ENCODE peak calls at places on chromosome 21, in seven cellular contexts. One of them, this sample, is unnamed.

GRCh38 chr21:21064353-21064752 is 66.1 kb downstream of the NCAM2 start:
- DNase-seq in CD8-positive, alpha-beta T cell: no peak
- DNase-seq in gastrocnemius medialis: no peak
- DNase-seq in WTC11: no peak
- DNase-seq in GM13977: no peak
- DNase-seq in endodermal cell: no peak
- DNase-seq in pancreas: no peak
- DNase-seq in this sample: no peak

GRCh38 chr21:19853061-19853460 is 1145.1 kb upstream of the NCAM2 start:
- DNase-seq in CD8-positive, alpha-beta T cell: no peak
- DNase-seq in gastrocnemius medialis: no peak
- DNase-seq in WTC11: no peak
- DNase-seq in GM13977: no peak
- DNase-seq in endodermal cell: no peak
- DNase-seq in pancreas: peak
- DNase-seq in this sample: no peak

GRCh38 chr21:14982336-14982735 is 82.5 kb downstream of the NRIP1 start:
- DNase-seq in CD8-positive, alpha-beta T cell: no peak
- DNase-seq in gastrocnemius medialis: no peak
- DNase-seq in WTC11: no peak
- DNase-seq in GM13977: no peak
- DNase-seq in endodermal cell: no peak
- DNase-seq in pancreas: no peak
- DNase-seq in this sample: no peak

GRCh38 chr21:33228455-33228854 is 1.3 kb upstream of the IFNAR2 start:
- DNase-seq in CD8-positive, alpha-beta T cell: no peak
- DNase-seq in gastrocnemius medialis: no peak
- DNase-seq in WTC11: no peak
- DNase-seq in GM13977: no peak
- DNase-seq in endodermal cell: no peak
- DNase-seq in pancreas: no peak
- DNase-seq in this sample: no peak

GRCh38 chr21:36059823-36060158 is 535 bp downstream of the SETD4 start:
- DNase-seq in CD8-positive, alpha-beta T cell: no peak
- DNase-seq in gastrocnemius medialis: peak
- DNase-seq in WTC11: peak
- DNase-seq in GM13977: no peak
- DNase-seq in endodermal cell: no peak
- DNase-seq in pancreas: peak
- DNase-seq in this sample: no peak

GRCh38 chr21:38166214-38166547 is 90.6 kb upstream of the KCNJ15 start:
- DNase-seq in CD8-positive, alpha-beta T cell: no peak
- DNase-seq in gastrocnemius medialis: no peak
- DNase-seq in WTC11: no peak
- DNase-seq in GM13977: no peak
- DNase-seq in endodermal cell: no peak
- DNase-seq in pancreas: no peak
- DNase-seq in this sample: no peak

GRCh38 chr21:32207096-32207716 is 71.6 kb downstream of the MIS18A start:
- DNase-seq in CD8-positive, alpha-beta T cell: no peak
- DNase-seq in gastrocnemius medialis: no peak
- DNase-seq in WTC11: no peak
- DNase-seq in GM13977: no peak
- DNase-seq in endodermal cell: no peak
- DNase-seq in pancreas: no peak
- DNase-seq in this sample: no peak

GRCh38 chr21:40386301-40386911 is 460.6 kb downstream of the DSCAM start:
- DNase-seq in CD8-positive, alpha-beta T cell: no peak
- DNase-seq in gastrocnemius medialis: no peak
- DNase-seq in WTC11: peak
- DNase-seq in GM13977: no peak
- DNase-seq in endodermal cell: peak
- DNase-seq in pancreas: peak
- DNase-seq in this sample: peak

GRCh38 chr21:41141031-41141457 is 26.9 kb upstream of the BACE2 start:
- DNase-seq in CD8-positive, alpha-beta T cell: no peak
- DNase-seq in gastrocnemius medialis: no peak
- DNase-seq in WTC11: no peak
- DNase-seq in GM13977: no peak
- DNase-seq in endodermal cell: no peak
- DNase-seq in pancreas: no peak
- DNase-seq in this sample: peak

GRCh38 chr21:40140675-40141074 is 273.4 kb downstream of the PCP4 start:
- DNase-seq in CD8-positive, alpha-beta T cell: no peak
- DNase-seq in gastrocnemius medialis: no peak
- DNase-seq in WTC11: no peak
- DNase-seq in GM13977: no peak
- DNase-seq in endodermal cell: no peak
- DNase-seq in pancreas: no peak
- DNase-seq in this sample: no peak

GRCh38 chr21:17925000-17925610 is 105.9 kb upstream of the C21orf91 start:
- DNase-seq in CD8-positive, alpha-beta T cell: peak
- DNase-seq in gastrocnemius medialis: peak
- DNase-seq in WTC11: peak
- DNase-seq in GM13977: peak
- DNase-seq in endodermal cell: peak
- DNase-seq in pancreas: no peak
- DNase-seq in this sample: peak
- TF ChIP-seq CTCF in CD8-positive, alpha-beta T cell: peak
- TF ChIP-seq CTCF in gastrocnemius medialis: peak
- TF ChIP-seq CTCF in WTC11: peak
- TF ChIP-seq CTCF in GM13977: peak
- TF ChIP-seq CTCF in endodermal cell: peak
- TF ChIP-seq CTCF in pancreas: peak
- TF ChIP-seq CTCF in this sample: peak

GRCh38 chr21:28742527-28742926 is 250.2 kb downstream of the LTN1 start:
- DNase-seq in CD8-positive, alpha-beta T cell: no peak
- DNase-seq in gastrocnemius medialis: no peak
- DNase-seq in WTC11: no peak
- DNase-seq in GM13977: no peak
- DNase-seq in endodermal cell: no peak
- DNase-seq in pancreas: no peak
- DNase-seq in this sample: peak
- TF ChIP-seq CTCF in CD8-positive, alpha-beta T cell: no peak
- TF ChIP-seq CTCF in gastrocnemius medialis: no peak
- TF ChIP-seq CTCF in WTC11: no peak
- TF ChIP-seq CTCF in GM13977: no peak
- TF ChIP-seq CTCF in endodermal cell: peak
- TF ChIP-seq CTCF in pancreas: no peak
- TF ChIP-seq CTCF in this sample: no peak

GRCh38 chr21:42367379-42368165 is 1.2 kb upstream of the TFF1 start:
- DNase-seq in CD8-positive, alpha-beta T cell: no peak
- DNase-seq in gastrocnemius medialis: no peak
- DNase-seq in WTC11: no peak
- DNase-seq in GM13977: no peak
- DNase-seq in endodermal cell: no peak
- DNase-seq in pancreas: no peak
- DNase-seq in this sample: no peak

GRCh38 chr21:42373181-42373907 is 7.0 kb upstream of the TFF1 start:
- DNase-seq in CD8-positive, alpha-beta T cell: peak
- DNase-seq in gastrocnemius medialis: no peak
- DNase-seq in WTC11: no peak
- DNase-seq in GM13977: no peak
- DNase-seq in endodermal cell: no peak
- DNase-seq in pancreas: peak
- DNase-seq in this sample: no peak

GRCh38 chr21:42370894-42371654 is 4.7 kb upstream of the TFF1 start:
- DNase-seq in CD8-positive, alpha-beta T cell: no peak
- DNase-seq in gastrocnemius medialis: no peak
- DNase-seq in WTC11: no peak
- DNase-seq in GM13977: no peak
- DNase-seq in endodermal cell: no peak
- DNase-seq in pancreas: no peak
- DNase-seq in this sample: no peak

GRCh38 chr21:42366292-42367010 is at the start of gene TFF1:
- DNase-seq in CD8-positive, alpha-beta T cell: no peak
- DNase-seq in gastrocnemius medialis: no peak
- DNase-seq in WTC11: no peak
- DNase-seq in GM13977: no peak
- DNase-seq in endodermal cell: no peak
- DNase-seq in pancreas: no peak
- DNase-seq in this sample: no peak

DNA sequence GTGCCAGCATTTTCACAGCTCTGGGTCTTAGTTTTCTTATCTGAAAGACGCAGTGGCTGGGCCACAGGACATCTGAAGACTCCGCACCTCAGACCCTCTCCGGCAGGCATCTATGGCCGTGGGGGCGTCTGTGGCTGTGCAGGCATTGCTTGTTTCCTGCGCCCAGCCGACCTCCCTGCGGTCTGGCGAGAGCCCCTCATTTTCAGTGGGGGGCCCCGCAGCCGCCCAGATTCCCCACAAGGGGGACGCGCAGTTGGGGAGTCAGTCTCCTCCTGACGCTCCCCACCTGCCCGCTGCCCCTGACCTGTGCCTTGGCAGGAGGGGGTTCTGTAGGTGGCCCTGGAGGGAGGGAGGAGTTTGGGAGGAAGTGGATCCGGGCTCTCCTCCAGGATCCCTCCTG is 3.5 kb upstream of the TFF1 start:
- DNase-seq in CD8-positive, alpha-beta T cell: no peak
- DNase-seq in gastrocnemius medialis: no peak
- DNase-seq in WTC11: peak
- DNase-seq in GM13977: no peak
- DNase-seq in endodermal cell: no peak
- DNase-seq in pancreas: no peak
- DNase-seq in this sample: no peak
- TF ChIP-seq CTCF in CD8-positive, alpha-beta T cell: no peak
- TF ChIP-seq CTCF in gastrocnemius medialis: no peak
- TF ChIP-seq CTCF in WTC11: no peak
- TF ChIP-seq CTCF in GM13977: no peak
- TF ChIP-seq CTCF in endodermal cell: peak
- TF ChIP-seq CTCF in pancreas: no peak
- TF ChIP-seq CTCF in this sample: no peak

GRCh38 chr21:43361127-43361492 is 65.8 kb downstream of the SIK1 start:
- DNase-seq in CD8-positive, alpha-beta T cell: peak
- DNase-seq in gastrocnemius medialis: peak
- DNase-seq in WTC11: no peak
- DNase-seq in GM13977: no peak
- DNase-seq in endodermal cell: peak
- DNase-seq in pancreas: peak
- DNase-seq in this sample: no peak

GRCh38 chr21:43363506-43364260 is 63.2 kb downstream of the SIK1 start:
- DNase-seq in CD8-positive, alpha-beta T cell: no peak
- DNase-seq in gastrocnemius medialis: no peak
- DNase-seq in WTC11: no peak
- DNase-seq in GM13977: no peak
- DNase-seq in endodermal cell: no peak
- DNase-seq in pancreas: peak
- DNase-seq in this sample: no peak

GRCh38 chr21:43362928-43363314 is 64.0 kb downstream of the SIK1 start:
- DNase-seq in CD8-positive, alpha-beta T cell: no peak
- DNase-seq in gastrocnemius medialis: no peak
- DNase-seq in WTC11: no peak
- DNase-seq in GM13977: no peak
- DNase-seq in endodermal cell: no peak
- DNase-seq in pancreas: no peak
- DNase-seq in this sample: peak

GRCh38 chr21:43361493-43362296 is 65.2 kb downstream of the SIK1 start:
- DNase-seq in CD8-positive, alpha-beta T cell: peak
- DNase-seq in gastrocnemius medialis: peak
- DNase-seq in WTC11: no peak
- DNase-seq in GM13977: peak
- DNase-seq in endodermal cell: no peak
- DNase-seq in pancreas: peak
- DNase-seq in this sample: peak

DNA sequence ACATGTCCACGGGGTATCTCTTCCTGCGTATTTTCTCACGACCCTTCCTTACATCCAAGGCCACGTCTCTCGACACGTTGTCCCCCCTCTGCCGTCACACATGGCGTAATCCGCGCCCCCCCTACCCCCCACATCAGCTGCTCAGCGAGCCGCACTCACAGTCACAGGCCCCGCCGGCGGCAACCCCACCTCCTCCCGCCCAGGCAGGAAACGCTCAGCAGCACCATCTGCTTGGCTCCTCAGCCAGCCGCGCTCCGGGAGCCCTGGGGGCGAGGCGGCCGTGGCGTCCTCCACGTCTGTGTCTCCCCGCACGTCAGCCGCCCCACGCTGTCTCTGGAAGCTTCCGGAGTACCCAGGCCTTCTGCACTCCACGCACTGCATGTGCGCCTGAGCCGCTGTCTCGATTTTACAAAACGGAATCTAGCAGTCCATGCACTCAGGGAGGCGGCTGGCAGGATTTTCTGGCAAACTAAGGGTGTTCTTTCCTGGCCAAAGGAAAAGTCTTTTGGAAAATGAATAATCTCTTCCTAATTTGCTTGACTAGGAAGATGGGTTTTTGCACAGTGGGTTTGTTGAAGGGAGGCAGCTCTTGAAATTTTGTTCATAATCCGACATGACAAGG is 64.5 kb downstream of the SIK1 start:
- DNase-seq in CD8-positive, alpha-beta T cell: peak
- DNase-seq in gastrocnemius medialis: peak
- DNase-seq in WTC11: peak
- DNase-seq in GM13977: peak
- DNase-seq in endodermal cell: peak
- DNase-seq in pancreas: peak
- DNase-seq in this sample: peak
- TF ChIP-seq CTCF in CD8-positive, alpha-beta T cell: no peak
- TF ChIP-seq CTCF in gastrocnemius medialis: no peak
- TF ChIP-seq CTCF in WTC11: no peak
- TF ChIP-seq CTCF in GM13977: no peak
- TF ChIP-seq CTCF in endodermal cell: no peak
- TF ChIP-seq CTCF in pancreas: no peak
- TF ChIP-seq CTCF in this sample: no peak

This sample was measured in astrocyte of the spinal cord.